ENCODE peak calls at places on chromosomes 3 and 15, in four cellular contexts. One of them, this sample, is unnamed.

GRCh38 chr3:18216996-18217395 is 208.1 kb downstream of the SATB1 start:
- DNase-seq in progenitor cell of endocrine pancreas: no peak
- DNase-seq in iPS DF 19.7: no peak
- DNase-seq in choroid plexus epithelial cell: no peak
- DNase-seq in this sample: no peak

GRCh38 chr3:133535971-133536634 is 37.4 kb upstream of the CDV3 start:
- DNase-seq in progenitor cell of endocrine pancreas: no peak
- DNase-seq in iPS DF 19.7: no peak
- DNase-seq in choroid plexus epithelial cell: peak; percentile 95
- DNase-seq in this sample: peak; percentile 91

GRCh38 chr3:171982829-171983228 is 56.5 kb upstream of the FNDC3B start:
- DNase-seq in progenitor cell of endocrine pancreas: no peak
- DNase-seq in iPS DF 19.7: no peak
- DNase-seq in choroid plexus epithelial cell: peak; percentile 86
- DNase-seq in this sample: peak; percentile 52

GRCh38 chr15:62187910-62188309 is 22.8 kb upstream of the C2CD4B start:
- DNase-seq in progenitor cell of endocrine pancreas: no peak
- DNase-seq in iPS DF 19.7: no peak
- DNase-seq in choroid plexus epithelial cell: no peak
- DNase-seq in this sample: no peak

GRCh38 chr15:42879390-42879912 is 41.1 kb downstream of the TTBK2 start:
- DNase-seq in progenitor cell of endocrine pancreas: no peak
- DNase-seq in iPS DF 19.7: no peak
- DNase-seq in choroid plexus epithelial cell: no peak
- DNase-seq in this sample: no peak

GRCh38 chr3:195441971-195442572 is 748 bp downstream of the ACAP2 start:
- DNase-seq in progenitor cell of endocrine pancreas: peak; percentile 14
- DNase-seq in iPS DF 19.7: no peak
- DNase-seq in choroid plexus epithelial cell: peak; percentile 44
- DNase-seq in this sample: peak; percentile 57

GRCh38 chr15:40128746-40129660 is 20.3 kb upstream of the BMF start:
- DNase-seq in progenitor cell of endocrine pancreas: no peak
- DNase-seq in iPS DF 19.7: no peak
- DNase-seq in choroid plexus epithelial cell: no peak
- DNase-seq in this sample: no peak

GRCh38 chr3:61903931-61904657 is 342.7 kb downstream of the PTPRG start:
- DNase-seq in progenitor cell of endocrine pancreas: no peak
- DNase-seq in iPS DF 19.7: no peak
- DNase-seq in choroid plexus epithelial cell: peak; percentile 70
- DNase-seq in this sample: peak; percentile 26

GRCh38 chr15:95857758-95858157 is 472.7 kb upstream of the NR2F2 start:
- DNase-seq in progenitor cell of endocrine pancreas: no peak
- DNase-seq in iPS DF 19.7: no peak
- DNase-seq in choroid plexus epithelial cell: peak; percentile 35
- DNase-seq in this sample: peak; percentile 78

GRCh38 chr3:136075816-136076215 is 110.3 kb downstream of the PPP2R3A start:
- DNase-seq in progenitor cell of endocrine pancreas: no peak
- DNase-seq in iPS DF 19.7: no peak
- DNase-seq in choroid plexus epithelial cell: peak; percentile 70
- DNase-seq in this sample: peak; percentile 30

GRCh38 chr3:14235003-14235876 is 56.6 kb downstream of the LSM3 start:
- DNase-seq in progenitor cell of endocrine pancreas: no peak
- DNase-seq in iPS DF 19.7: no peak
- DNase-seq in choroid plexus epithelial cell: no peak
- DNase-seq in this sample: peak; percentile 38

GRCh38 chr3:15768421-15769255 is 29.1 kb downstream of the ANKRD28 start:
- DNase-seq in progenitor cell of endocrine pancreas: no peak
- DNase-seq in iPS DF 19.7: no peak
- DNase-seq in choroid plexus epithelial cell: peak; percentile 97
- DNase-seq in this sample: peak; percentile 97